ENCODE peak calls at places on chromosome 1, in eight cellular contexts. B is tibial nerve; S is frontal cortex; W is head of caudate nucleus; K is ACHN; N is stimulated activated CD4-positive, alpha-beta T cell treated with anti-CD3 and anti-CD28 coated beads, TNF-alpha, amount 100 ng/mL, for 1 hour; J is endodermal cell; T is AG04449. R is an unnamed sample.

GRCh38 chr1:226643167-226643566 is 94.6 kb downstream of the STUM start:
- DNase-seq in B (no peak), S (peak), W (peak), K (peak), N (peak), J (no peak), T (no peak), R (no peak)

GRCh38 chr1:5908461-5909375 is 83.5 kb downstream of the NPHP4 start:
- DNase-seq in B (no peak), S (peak), W (no peak), K (no peak), N (no peak), J (peak), T (no peak), R (no peak)

GRCh38 chr1:241048558-241048957 is 308.4 kb downstream of the RGS7 start:
- DNase-seq in B (no peak), S (no peak), W (no peak), K (no peak), N (no peak), J (peak), T (no peak), R (no peak)

GRCh38 chr1:89396902-89397301 is 33.0 kb downstream of the GBP6 start:
- DNase-seq in B (no peak), S (no peak), W (no peak), K (no peak), N (no peak), J (no peak), T (no peak), R (no peak)

GRCh38 chr1:179187708-179188471 is 41.6 kb downstream of the ABL2 start:
- DNase-seq in B (no peak), S (no peak), W (no peak), K (no peak), N (no peak), J (no peak), T (no peak), R (no peak)

GRCh38 chr1:229759037-229759435 is 133.0 kb downstream of the URB2 start:
- DNase-seq in B (no peak), S (no peak), W (no peak), K (no peak), N (no peak), J (no peak), T (peak), R (peak)

GRCh38 chr1:29057700-29058099 is 66.0 kb downstream of the TMEM200B start:
- DNase-seq in B (no peak), S (no peak), W (no peak), K (no peak), N (no peak), J (no peak), T (no peak), R (no peak)

GRCh38 chr1:153353226-153353947 is 4.3 kb upstream of the S100A9 start:
- DNase-seq in B (no peak), S (no peak), W (no peak), K (peak), N (no peak), J (peak), T (no peak), R (no peak)

GRCh38 chr1:39199593-39199992 is 4.9 kb upstream of the MACF1 start:
- DNase-seq in B (no peak), S (no peak), W (no peak), K (no peak), N (no peak), J (no peak), T (no peak), R (no peak)

GRCh38 chr1:9858293-9859035 is 34.7 kb upstream of the CLSTN1 start:
- DNase-seq in B (no peak), S (no peak), W (no peak), K (no peak), N (no peak), J (no peak), T (no peak), R (no peak)

GRCh38 chr1:206430031-206430983 is 40.0 kb upstream of the IKBKE start:
- DNase-seq in B (no peak), S (no peak), W (no peak), K (no peak), N (no peak), J (no peak), T (peak), R (peak)

GRCh38 chr1:94970783-94971182 is 43.9 kb upstream of the CNN3 start:
- DNase-seq in B (no peak), S (no peak), W (no peak), K (no peak), N (no peak), J (peak), T (no peak), R (no peak)

GRCh38 chr1:226549937-226550670 is 1.5 kb downstream of the STUM start:
- DNase-seq in B (no peak), S (peak), W (peak), K (peak), N (no peak), J (peak), T (no peak), R (peak)

GRCh38 chr1:245742891-245743290 is 588.1 kb downstream of the KIF26B start:
- DNase-seq in B (no peak), S (no peak), W (no peak), K (peak), N (no peak), J (no peak), T (no peak), R (no peak)

GRCh38 chr1:78060857-78061563 is 15.2 kb downstream of the GIPC2 start:
- DNase-seq in B (no peak), S (no peak), W (no peak), K (no peak), N (no peak), J (no peak), T (no peak), R (no peak)

GRCh38 chr1:54558434-54559030 is 10.5 kb downstream of the ACOT11 start:
- DNase-seq in B (no peak), S (no peak), W (peak), K (no peak), N (no peak), J (no peak), T (no peak), R (no peak)

GRCh38 chr1:74583365-74583764 is 71.0 kb upstream of the LRRC53 start:
- DNase-seq in B (no peak), S (no peak), W (no peak), K (no peak), N (no peak), J (no peak), T (no peak), R (no peak)

GRCh38 chr1:153505576-153505975 is 30.2 kb downstream of the S100A6 start:
- DNase-seq in B (no peak), S (no peak), W (no peak), K (no peak), N (no peak), J (no peak), T (no peak), R (no peak)

GRCh38 chr1:174448964-174449363 is 1.2 kb downstream of the GPR52 start:
- DNase-seq in B (no peak), S (no peak), W (no peak), K (no peak), N (no peak), J (no peak), T (no peak), R (no peak)

GRCh38 chr1:204079608-204079999 is 6.7 kb downstream of the SOX13 start:
- DNase-seq in B (no peak), S (no peak), W (no peak), K (peak), N (no peak), J (peak), T (no peak), R (no peak)

GRCh38 chr1:211323156-211324063 is 3.2 kb upstream of the TRAF5 start:
- DNase-seq in B (peak), S (peak), W (peak), K (peak), N (peak), J (peak), T (no peak), R (peak)

GRCh38 chr1:93446837-93447451 is 974 bp upstream of the FNBP1L start:
- DNase-seq in B (no peak), S (peak), W (peak), K (peak), N (no peak), J (no peak), T (no peak), R (no peak)